ENCODE peak calls at places on chromosome 1, in five cellular contexts. A, Z, J, V and N are unnamed samples.

GRCh38 chr1:206430031-206430983 is 40.0 kb upstream of the IKBKE start:
- ATAC-seq in A (no peak), Z (no peak), J (no peak), V (no peak), N (peak)

GRCh38 chr1:40902634-40902897 is 40.4 kb upstream of the CITED4 start:
- ATAC-seq in A (no peak), Z (peak), J (peak), V (no peak), N (no peak)

GRCh38 chr1:221458430-221459156 is 283.3 kb downstream of the DUSP10 start:
- ATAC-seq in A (no peak), Z (no peak), J (no peak), V (peak), N (peak)

GRCh38 chr1:180080439-180080838 is 74.2 kb upstream of the QSOX1 start:
- ATAC-seq in A (peak), Z (no peak), J (peak), V (no peak), N (no peak)

GRCh38 chr1:176692431-176692830 is 229.5 kb downstream of the PAPPA2 start:
- ATAC-seq in A (no peak), Z (no peak), J (no peak), V (no peak), N (no peak)

GRCh38 chr1:63874278-63874880 is 100.6 kb downstream of the ROR1 start:
- ATAC-seq in A (no peak), Z (no peak), J (no peak), V (no peak), N (no peak)

GRCh38 chr1:201422026-201422425 is 496 bp upstream of the TNNI1 start:
- ATAC-seq in A (no peak), Z (no peak), J (no peak), V (no peak), N (no peak)

GRCh38 chr1:65440915-65441314 is 20.4 kb downstream of the LEPR start:
- ATAC-seq in A (no peak), Z (no peak), J (no peak), V (no peak), N (no peak)

GRCh38 chr1:164561007-164561406 is 2.0 kb downstream of the PBX1 start:
- ATAC-seq in A (no peak), Z (no peak), J (no peak), V (no peak), N (no peak)

GRCh38 chr1:164560076-164560475 is 1.1 kb downstream of the PBX1 start:
- ATAC-seq in A (no peak), Z (no peak), J (no peak), V (no peak), N (no peak)

GRCh38 chr1:164558461-164559341 is at the start of gene PBX1:
- ATAC-seq in A (peak), Z (peak), J (peak), V (peak), N (peak)

GRCh38 chr1:164560504-164560903 is 1.5 kb downstream of the PBX1 start:
- ATAC-seq in A (no peak), Z (no peak), J (no peak), V (no peak), N (no peak)

GRCh38 chr1:164559342-164560070 is 522 bp downstream of the PBX1 start:
- ATAC-seq in A (no peak), Z (peak), J (no peak), V (peak), N (no peak)
- TF ChIP-seq CTCF in A (no peak), Z (no peak), J (no peak), V (no peak), N (no peak)

GRCh38 chr1:178536844-178537371 is 24.0 kb downstream of the TEX35 start:
- ATAC-seq in A (peak), Z (peak), J (no peak), V (peak), N (peak)
- TF ChIP-seq POLR2A in A (no peak), Z (no peak), J (no peak), V (no peak), N (no peak)

DNA sequence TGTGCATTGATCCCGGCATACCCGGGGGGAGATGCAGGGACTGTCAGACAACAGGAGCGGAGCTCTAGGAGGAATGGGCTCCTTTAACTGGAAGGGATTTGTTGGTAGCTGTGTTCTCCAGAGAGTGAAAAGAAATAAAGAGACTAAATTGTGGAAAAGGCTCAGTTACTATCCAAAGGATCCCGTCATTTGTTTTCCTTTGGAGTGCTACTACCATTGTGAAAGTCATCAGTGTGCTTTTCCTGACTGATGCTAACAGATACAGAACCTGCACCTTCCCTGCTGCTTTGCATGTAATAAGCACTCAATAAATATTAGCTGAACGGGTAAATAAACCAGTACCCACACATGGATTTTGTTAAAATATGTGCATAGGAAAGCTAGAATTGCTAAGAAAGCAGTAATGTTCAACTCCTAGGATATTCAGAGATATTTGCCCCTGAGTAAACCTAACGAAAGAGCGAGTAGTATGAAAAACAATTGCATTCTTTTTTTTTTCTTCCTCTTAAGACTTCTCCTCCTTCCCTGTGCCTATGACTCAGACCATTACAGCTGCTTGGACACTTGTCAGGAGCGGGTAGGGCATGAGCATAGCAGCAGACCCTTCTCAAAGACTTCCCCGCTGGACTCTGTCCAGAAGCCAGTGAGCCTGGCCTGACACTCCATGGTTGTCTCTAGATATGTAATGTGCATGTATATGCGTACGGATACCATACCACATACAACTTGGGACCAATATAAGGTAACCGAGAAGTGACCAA is 41.6 kb downstream of the PTGFRN start:
- ATAC-seq in A (no peak), Z (no peak), J (no peak), V (peak), N (peak)
- TF ChIP-seq POLR2AphosphoS5 in A (no peak), Z (no peak), J (no peak), V (no peak), N (peak)

DNA sequence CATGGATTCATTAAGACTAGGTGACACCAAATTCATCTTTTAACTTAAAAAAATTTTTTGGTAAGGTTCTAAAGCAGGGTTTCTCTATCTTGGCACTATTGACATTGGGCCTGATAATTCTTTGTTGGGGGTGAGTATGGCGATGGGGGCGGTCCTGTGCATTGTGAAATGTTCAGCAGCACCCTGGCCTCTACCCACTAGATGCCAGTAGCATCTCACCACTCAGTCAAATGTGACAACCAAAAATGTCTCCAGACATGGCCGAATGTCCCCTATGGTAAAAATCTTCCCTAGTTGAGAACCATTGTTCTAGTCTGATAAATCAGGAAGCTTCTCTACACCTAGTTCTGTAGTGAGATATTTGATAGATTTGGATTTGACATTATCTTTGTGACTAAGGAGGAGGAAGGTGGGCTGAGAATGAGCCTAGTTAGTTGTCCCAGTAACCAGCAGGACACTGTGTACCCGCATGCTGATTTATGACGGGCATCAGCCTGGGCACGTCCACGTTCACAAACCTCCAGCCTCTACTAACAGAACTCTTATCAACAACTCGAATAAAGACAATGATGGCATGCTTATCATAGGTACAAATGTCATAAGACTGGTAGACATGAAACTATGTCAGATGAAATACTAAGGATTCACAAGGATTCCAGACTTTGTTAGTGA is 104.6 kb downstream of the KCND3 start:
- ATAC-seq in A (no peak), Z (no peak), J (no peak), V (no peak), N (no peak)
- TF ChIP-seq CTCF in A (no peak), Z (no peak), J (peak), V (no peak), N (no peak)

GRCh38 chr1:6392880-6393399 is 627 bp downstream of the ACOT7 start:
- ATAC-seq in A (peak), Z (peak), J (peak), V (peak), N (peak)
- TF ChIP-seq POLR2A in A (peak), Z (no peak), J (no peak), V (no peak), N (no peak)

DNA sequence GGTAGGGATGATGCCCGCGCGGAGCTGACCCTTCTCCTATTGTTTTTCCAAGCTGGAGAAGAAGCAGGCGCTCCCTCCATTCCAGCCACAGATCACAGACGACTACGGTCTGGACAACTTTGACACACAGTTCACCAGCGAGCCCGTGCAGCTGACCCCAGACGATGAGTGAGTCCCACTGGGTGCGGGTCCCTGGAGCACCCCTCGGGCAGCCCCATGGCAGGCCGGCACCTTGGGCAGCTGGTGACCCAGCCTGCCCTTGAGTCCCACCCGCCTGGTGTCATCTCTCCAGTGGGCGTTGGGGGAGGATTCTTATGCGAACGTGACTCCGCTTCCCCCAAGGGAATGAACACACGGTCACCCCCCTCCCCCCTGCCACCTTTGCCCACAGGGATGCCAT is 10.0 kb downstream of the FAAP20 start:
- ATAC-seq in A (no peak), Z (no peak), J (no peak), V (no peak), N (no peak)
- TF ChIP-seq POLR2AphosphoS5 in A (no peak), Z (no peak), J (no peak), V (no peak), N (no peak)

GRCh38 chr1:228259951-228260350 is 52.1 kb downstream of the OBSCN start:
- ATAC-seq in A (no peak), Z (peak), J (peak), V (no peak), N (no peak)
- TF ChIP-seq CTCF in A (peak), Z (peak), J (peak), V (no peak), N (no peak)

GRCh38 chr1:246782120-246782900 is 58.1 kb downstream of the SCCPDH start:
- ATAC-seq in A (no peak), Z (peak), J (peak), V (peak), N (peak)
- TF ChIP-seq POLR2A in A (no peak), Z (no peak), J (no peak), V (no peak), N (no peak)